ENCODE peak calls at places on chromosomes 4 and X, in five cellular contexts. I is C1 segment of cervical spinal cord, E is mesothelial cell of epicardium, L is ELF-1, U is kidney epithelial cell. Z is an unnamed sample.

GRCh38 chr4:89765966-89766365 is 71.0 kb downstream of the SNCA start:
- DNase-seq in I (no peak), E (no peak), L (no peak), U (no peak), Z (no peak)

GRCh38 chr4:80201326-80202151 is 4.2 kb downstream of the PRDM8 start:
- DNase-seq in I (peak; percentile 71), E (peak; percentile 32), L (no peak), U (no peak), Z (peak; percentile 83)

GRCh38 chr4:22514001-22514400 is 1.9 kb downstream of the ADGRA3 start:
- DNase-seq in I (no peak), E (no peak), L (no peak), U (peak; percentile 58), Z (no peak)

GRCh38 chrX:141924293-141924692 is 20.6 kb downstream of the MAGEC1 start:
- DNase-seq in I (no peak), E (no peak), L (no peak), U (no peak), Z (no peak)

GRCh38 chrX:124680287-124680686 is 333.9 kb downstream of the SH2D1A start:
- DNase-seq in I (no peak), E (no peak), L (no peak), U (no peak), Z (no peak)

GRCh38 chrX:13387656-13388421 is 68.0 kb upstream of the ATXN3L start:
- DNase-seq in I (no peak), E (no peak), L (no peak), U (no peak), Z (no peak)

GRCh38 chr4:31557444-31557843 is 837.3 kb downstream of the PCDH7 start:
- DNase-seq in I (no peak), E (no peak), L (no peak), U (no peak), Z (no peak)

GRCh38 chr4:113060853-113061252 is 11.4 kb downstream of the ANK2 start:
- DNase-seq in I (no peak), E (no peak), L (peak; percentile 24), U (no peak), Z (no peak)

GRCh38 chr4:8547108-8547911 is 32.9 kb upstream of the GPR78 start:
- DNase-seq in I (no peak), E (no peak), L (peak; percentile 84), U (peak; percentile 48), Z (no peak)

GRCh38 chr4:145898926-145899531 is 39.6 kb downstream of the ZNF827 start:
- DNase-seq in I (no peak), E (no peak), L (no peak), U (no peak), Z (no peak)

GRCh38 chrX:84108589-84108988 is 79.4 kb downstream of the RPS6KA6 start:
- DNase-seq in I (no peak), E (no peak), L (no peak), U (no peak), Z (no peak)

GRCh38 chr4:95293014-95293413 is 255.8 kb downstream of the UNC5C start:
- DNase-seq in I (no peak), E (no peak), L (no peak), U (no peak), Z (no peak)

GRCh38 chr4:57064120-57064519 is 46.1 kb downstream of the IGFBP7 start:
- DNase-seq in I (no peak), E (no peak), L (no peak), U (no peak), Z (no peak)

GRCh38 chr4:156190606-156191005 is 236.9 kb upstream of the CTSO start:
- DNase-seq in I (no peak), E (no peak), L (no peak), U (no peak), Z (no peak)

GRCh38 chrX:46325312-46325877 is 219.8 kb downstream of the ZNF674 start:
- DNase-seq in I (peak; percentile 0), E (no peak), L (peak; percentile 88), U (peak; percentile 88), Z (no peak)

GRCh38 chr4:87026795-87027495 is 92.1 kb downstream of the AFF1 start:
- DNase-seq in I (no peak), E (no peak), L (no peak), U (no peak), Z (no peak)

GRCh38 chr4:121072080-121072835 is at the start of gene NDNF:
- DNase-seq in I (peak; percentile 46), E (peak; percentile 39), L (peak; percentile 34), U (no peak), Z (peak; percentile 21)

GRCh38 chr4:140426610-140427103 is 791 bp downstream of the CLGN start:
- DNase-seq in I (no peak), E (no peak), L (peak; percentile 76), U (no peak), Z (peak; percentile 50)

GRCh38 chr4:86498560-86499166 is 95.5 kb upstream of the PTPN13 start:
- DNase-seq in I (no peak), E (no peak), L (no peak), U (no peak), Z (no peak)

GRCh38 chr4:113784497-113785254 is 23.1 kb upstream of the CAMK2D start:
- DNase-seq in I (no peak), E (no peak), L (no peak), U (peak; percentile 88), Z (no peak)

GRCh38 chr4:91924625-91925024 is 379.1 kb upstream of the GRID2 start:
- DNase-seq in I (no peak), E (no peak), L (no peak), U (no peak), Z (no peak)

GRCh38 chr4:109032676-109033075 is 269.8 kb downstream of the COL25A1 start:
- DNase-seq in I (no peak), E (no peak), L (no peak), U (no peak), Z (no peak)

GRCh38 chr4:185730849-185731608 is 81.0 kb downstream of the SORBS2 start:
- DNase-seq in I (no peak), E (no peak), L (no peak), U (no peak), Z (no peak)

GRCh38 chr4:47145630-47146029 is 114.3 kb downstream of the GABRB1 start:
- DNase-seq in I (no peak), E (no peak), L (no peak), U (peak; percentile 47), Z (no peak)

GRCh38 chrX:49177338-49177833 is 5.7 kb downstream of the PLP2 start:
- DNase-seq in I (no peak), E (no peak), L (no peak), U (no peak), Z (no peak)

GRCh38 chrX:77160301-77160700 is 286.9 kb upstream of the FGF16 start:
- DNase-seq in I (no peak), E (no peak), L (peak; percentile 63), U (no peak), Z (peak; percentile 2)

GRCh38 chrX:54029543-54030143 is 14.6 kb downstream of the PHF8 start:
- DNase-seq in I (no peak), E (no peak), L (peak; percentile 17), U (no peak), Z (no peak)

GRCh38 chr4:58602701-58603359 is 1492.6 kb upstream of the IGFBP7 start:
- DNase-seq in I (no peak), E (no peak), L (no peak), U (no peak), Z (no peak)

GRCh38 chr4:39975488-39976089 is 2.1 kb downstream of the PDS5A start:
- DNase-seq in I (no peak), E (no peak), L (no peak), U (no peak), Z (no peak)

GRCh38 chrX:53563324-53563723 is 123.2 kb downstream of the HUWE1 start:
- DNase-seq in I (no peak), E (no peak), L (no peak), U (no peak), Z (no peak)

GRCh38 chr4:10160280-10160856 is 43.8 kb upstream of the WDR1 start:
- DNase-seq in I (no peak), E (no peak), L (peak; percentile 17), U (no peak), Z (no peak)

GRCh38 chr4:114694770-114695169 is 96.2 kb downstream of the UGT8 start:
- DNase-seq in I (no peak), E (no peak), L (no peak), U (no peak), Z (no peak)

GRCh38 chr4:27861381-27861787 is 1000.7 kb downstream of the STIM2 start:
- DNase-seq in I (no peak), E (no peak), L (peak; percentile 35), U (no peak), Z (no peak)

GRCh38 chrX:134676440-134676839 is 18.2 kb upstream of the PLAC1 start:
- DNase-seq in I (no peak), E (no peak), L (peak; percentile 27), U (peak; percentile 37), Z (no peak)

GRCh38 chrX:115449742-115450141 is 111.2 kb upstream of the PLS3 start:
- DNase-seq in I (no peak), E (no peak), L (no peak), U (no peak), Z (no peak)

GRCh38 chr4:20532871-20533870 is 167.1 kb upstream of the PACRGL start:
- DNase-seq in I (no peak), E (no peak), L (no peak), U (peak; percentile 34), Z (no peak)

GRCh38 chr4:47525154-47525819 is 40.2 kb downstream of the ATP10D start:
- DNase-seq in I (no peak), E (no peak), L (no peak), U (peak; percentile 82), Z (no peak)

GRCh38 chrX:25022499-25023325 is 6.9 kb upstream of the ARX start:
- DNase-seq in I (no peak), E (no peak), L (no peak), U (no peak), Z (no peak)

Z was measured in stimulated activated effector memory CD8-positive, alpha-beta T cell treated with anti-CD3 and anti-CD28 coated beads, Interleukin-12 subunit alpha, Interleukin-12 subunit beta, amount 100 ng/mL, for 72 hours.